ENCODE peak calls at places on chromosomes 11 and 22, in seven cellular contexts. R is NCI-H1092; O is IMR-90; Z is anterior cingulate cortex; V is NCI-H146; Q is mucosa of descending colon; U is CD4-positive, alpha-beta T cell. B is an unnamed sample.

GRCh38 chr22:49993649-49994360 is 18.8 kb downstream of the IL17REL start:
- DNase-seq in R (no peak), O (no peak), Z (no peak), V (no peak), Q (no peak), U (no peak), B (peak)

GRCh38 chr11:83508804-83509203 is 222.6 kb upstream of the CCDC90B start:
- DNase-seq in R (no peak), O (no peak), Z (no peak), V (peak), Q (no peak), U (no peak), B (no peak)

GRCh38 chr22:48093981-48094380 is 1331.5 kb downstream of the TBC1D22A start:
- DNase-seq in R (no peak), O (no peak), Z (no peak), V (no peak), Q (no peak), U (no peak), B (no peak)

GRCh38 chr11:121615506-121615905 is 162.7 kb upstream of the SORL1-AS1 start:
- DNase-seq in R (no peak), O (peak), Z (no peak), V (no peak), Q (no peak), U (no peak), B (no peak)

GRCh38 chr11:45149483-45150056 is 3.1 kb downstream of the PRDM11 start:
- DNase-seq in R (no peak), O (no peak), Z (no peak), V (no peak), Q (no peak), U (no peak), B (no peak)

GRCh38 chr11:128891912-128892398 is 799 bp downstream of the KCNJ5 start:
- DNase-seq in R (no peak), O (no peak), Z (no peak), V (no peak), Q (no peak), U (no peak), B (no peak)

GRCh38 chr11:105156231-105156630 is 16.7 kb upstream of the CARD18 start:
- DNase-seq in R (no peak), O (no peak), Z (no peak), V (no peak), Q (no peak), U (no peak), B (no peak)

GRCh38 chr11:60978546-60979380 is 7.3 kb downstream of the CD6 start:
- DNase-seq in R (no peak), O (no peak), Z (no peak), V (no peak), Q (no peak), U (no peak), B (no peak)

GRCh38 chr11:15073361-15074205 is at the start of gene CALCB:
- DNase-seq in R (peak), O (peak), Z (no peak), V (no peak), Q (no peak), U (peak), B (peak)

GRCh38 chr22:36359172-36359973 is 28.4 kb downstream of the MYH9 start:
- DNase-seq in R (peak), O (no peak), Z (no peak), V (no peak), Q (no peak), U (no peak), B (no peak)

GRCh38 chr11:119093951-119094815 is 7.5 kb downstream of the DPAGT1 start:
- DNase-seq in R (no peak), O (peak), Z (no peak), V (peak), Q (no peak), U (peak), B (peak)

GRCh38 chr11:10778217-10778970 is 27.3 kb downstream of the CTR9 start:
- DNase-seq in R (no peak), O (peak), Z (no peak), V (no peak), Q (no peak), U (no peak), B (peak)

GRCh38 chr11:67029146-67029545 is 6.2 kb downstream of the SYT12 start:
- DNase-seq in R (no peak), O (peak), Z (no peak), V (no peak), Q (no peak), U (no peak), B (no peak)